ENCODE peak calls at places on chromosomes 3 and 15, in six cellular contexts. One of them, this sample, is unnamed. For H3K27me3, the result is how much of the 10 kb centered on the place peaks cover.

GRCh38 chr3:120496278-120496975 is 45.6 kb upstream of the FSTL1 start:
- DNase-seq in body of pancreas: no peak
- DNase-seq in spleen: no peak
- DNase-seq in H9: no peak
- DNase-seq in H7: no peak
- DNase-seq in left ventricle myocardium inferior: no peak
- DNase-seq in this sample: peak

GRCh38 chr3:17431004-17431403 is 311.4 kb downstream of the TBC1D5 start:
- DNase-seq in H7: peak
- DNase-seq in H9: no peak
- DNase-seq in left ventricle myocardium inferior: no peak
- DNase-seq in body of pancreas: no peak
- DNase-seq in spleen: no peak
- DNase-seq in this sample: no peak

GRCh38 chr3:149494022-149494758 is 19.7 kb downstream of the TM4SF4 start:
- DNase-seq in left ventricle myocardium inferior: no peak
- DNase-seq in H7: peak
- DNase-seq in H9: peak
- DNase-seq in spleen: no peak
- DNase-seq in body of pancreas: peak
- DNase-seq in this sample: peak

GRCh38 chr3:172156309-172156998 is 117.1 kb downstream of the FNDC3B start:
- DNase-seq in H7: no peak
- DNase-seq in spleen: no peak
- DNase-seq in left ventricle myocardium inferior: no peak
- DNase-seq in H9: peak
- DNase-seq in body of pancreas: peak
- DNase-seq in this sample: no peak

GRCh38 chr15:29278436-29279099 is 8.9 kb upstream of the NSMCE3 start:
- DNase-seq in body of pancreas: no peak
- DNase-seq in left ventricle myocardium inferior: no peak
- DNase-seq in spleen: no peak
- DNase-seq in H7: no peak
- DNase-seq in H9: no peak
- DNase-seq in this sample: peak

GRCh38 chr3:70631716-70632307 is 319.4 kb upstream of the MDFIC2 start:
- DNase-seq in body of pancreas: no peak
- DNase-seq in H7: no peak
- DNase-seq in left ventricle myocardium inferior: no peak
- DNase-seq in H9: peak
- DNase-seq in spleen: no peak
- DNase-seq in this sample: no peak

GRCh38 chr15:51623386-51623938 is 891 bp upstream of the DMXL2 start:
- DNase-seq in body of pancreas: no peak
- DNase-seq in left ventricle myocardium inferior: no peak
- DNase-seq in H7: no peak
- DNase-seq in spleen: no peak
- DNase-seq in H9: no peak
- DNase-seq in this sample: no peak

GRCh38 chr15:49645937-49646336 is 25.1 kb downstream of the DTWD1 start:
- DNase-seq in left ventricle myocardium inferior: no peak
- DNase-seq in H9: no peak
- DNase-seq in H7: no peak
- DNase-seq in spleen: no peak
- DNase-seq in body of pancreas: peak
- DNase-seq in this sample: peak

GRCh38 chr3:45034612-45035252 is 8.6 kb downstream of the CLEC3B start:
- DNase-seq in H7: no peak
- DNase-seq in spleen: peak
- DNase-seq in left ventricle myocardium inferior: peak
- DNase-seq in H9: no peak
- DNase-seq in body of pancreas: peak
- DNase-seq in this sample: no peak
- H3K27me3 ChIP-seq in H7: under half
- H3K27me3 ChIP-seq in spleen: under half
- H3K27me3 ChIP-seq in left ventricle myocardium inferior: under half
- H3K27me3 ChIP-seq in H9: under half
- H3K27me3 ChIP-seq in body of pancreas: under half
- H3K27me3 ChIP-seq in this sample: under half

GRCh38 chr3:14389133-14390115 is 13.0 kb upstream of the SLC6A6 start:
- DNase-seq in spleen: no peak
- DNase-seq in left ventricle myocardium inferior: no peak
- DNase-seq in H7: no peak
- DNase-seq in body of pancreas: no peak
- DNase-seq in H9: no peak
- DNase-seq in this sample: no peak
- H3K27me3 ChIP-seq in spleen: under half
- H3K27me3 ChIP-seq in left ventricle myocardium inferior: under half
- H3K27me3 ChIP-seq in H7: under half
- H3K27me3 ChIP-seq in body of pancreas: under half
- H3K27me3 ChIP-seq in H9: under half
- H3K27me3 ChIP-seq in this sample: under half

GRCh38 chr3:194395201-194395600 is 3.9 kb downstream of the GP5 start:
- DNase-seq in body of pancreas: no peak
- DNase-seq in left ventricle myocardium inferior: no peak
- DNase-seq in spleen: no peak
- DNase-seq in H9: no peak
- DNase-seq in H7: no peak
- DNase-seq in this sample: no peak

GRCh38 chr3:194395767-194396527 is 3.1 kb downstream of the GP5 start:
- DNase-seq in body of pancreas: no peak
- DNase-seq in left ventricle myocardium inferior: peak
- DNase-seq in H7: peak
- DNase-seq in H9: peak
- DNase-seq in spleen: peak
- DNase-seq in this sample: no peak

GRCh38 chr3:194397757-194398312 is 1.2 kb downstream of the GP5 start:
- DNase-seq in body of pancreas: no peak
- DNase-seq in H7: peak
- DNase-seq in left ventricle myocardium inferior: no peak
- DNase-seq in H9: peak
- DNase-seq in spleen: peak
- DNase-seq in this sample: no peak

GRCh38 chr3:194396897-194397756 is 1.9 kb downstream of the GP5 start:
- DNase-seq in H9: peak
- DNase-seq in H7: peak
- DNase-seq in left ventricle myocardium inferior: no peak
- DNase-seq in spleen: peak
- DNase-seq in body of pancreas: no peak
- DNase-seq in this sample: no peak

DNA sequence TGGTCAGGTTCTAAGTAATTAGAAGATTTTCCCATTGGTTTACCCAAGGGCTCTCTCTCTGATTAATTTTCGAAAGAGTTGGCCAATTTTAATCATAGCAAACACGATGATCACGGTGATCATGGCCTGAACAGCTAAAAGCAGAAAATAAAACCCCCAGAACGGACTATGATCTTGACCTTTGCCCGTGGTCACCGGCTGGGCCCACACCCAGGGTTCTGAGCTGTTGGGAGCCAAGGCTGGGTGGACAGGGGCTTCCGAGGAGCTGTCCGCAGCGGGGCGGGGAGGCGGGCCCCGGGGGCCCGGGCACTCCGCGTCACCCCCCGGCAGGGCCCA is 2.5 kb downstream of the GP5 start:
- DNase-seq in spleen: no peak
- DNase-seq in left ventricle myocardium inferior: no peak
- DNase-seq in H7: no peak
- DNase-seq in body of pancreas: no peak
- DNase-seq in H9: no peak
- DNase-seq in this sample: no peak
- H3K27me3 ChIP-seq in spleen: under half
- H3K27me3 ChIP-seq in left ventricle myocardium inferior: half or more
- H3K27me3 ChIP-seq in H7: under half
- H3K27me3 ChIP-seq in body of pancreas: under half
- H3K27me3 ChIP-seq in H9: under half
- H3K27me3 ChIP-seq in this sample: under half

DNA sequence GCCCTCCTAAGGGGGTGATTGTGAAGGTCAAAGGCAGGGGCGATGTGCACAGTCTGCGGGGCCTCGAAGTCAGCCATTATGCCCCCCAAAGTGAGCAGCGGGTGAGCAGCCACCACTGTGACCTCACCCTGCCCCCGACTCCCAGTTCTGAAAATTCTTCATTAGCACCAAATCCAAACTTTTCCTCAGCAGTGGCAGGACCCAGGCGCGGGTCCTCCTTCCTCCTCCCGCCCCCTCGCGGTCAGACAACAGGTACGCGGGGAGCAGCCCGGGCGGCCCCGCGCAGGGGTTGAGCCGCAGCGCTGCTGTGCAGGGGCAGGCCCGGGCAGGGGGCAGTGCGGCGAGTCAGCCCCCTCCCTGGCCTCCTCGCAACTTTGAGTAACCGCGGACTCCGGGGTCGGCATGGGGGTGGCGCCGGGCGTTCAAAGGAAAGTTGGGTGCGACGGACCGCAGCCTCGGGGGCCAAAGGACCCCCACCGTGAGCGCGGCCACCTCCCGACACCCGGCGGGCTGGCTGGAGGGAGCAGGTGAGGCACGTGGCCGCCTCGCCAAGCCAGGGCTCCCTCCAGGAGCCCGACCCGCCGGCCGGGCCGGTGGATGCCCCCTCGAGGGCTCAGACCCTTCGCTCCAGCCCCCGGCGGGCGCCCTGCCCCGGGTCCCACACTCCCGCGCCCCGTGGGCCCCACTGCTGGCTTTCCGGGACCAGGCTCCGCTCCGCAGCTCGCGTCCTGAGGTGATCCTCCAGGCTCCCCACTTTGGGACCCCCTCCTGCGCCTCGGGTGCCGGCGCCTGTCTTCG is 49.4 kb upstream of the CCDC174 start:
- DNase-seq in H7: peak
- DNase-seq in left ventricle myocardium inferior: no peak
- DNase-seq in spleen: no peak
- DNase-seq in body of pancreas: no peak
- DNase-seq in H9: peak
- DNase-seq in this sample: no peak
- H3K27me3 ChIP-seq in H7: under half
- H3K27me3 ChIP-seq in left ventricle myocardium inferior: half or more
- H3K27me3 ChIP-seq in spleen: under half
- H3K27me3 ChIP-seq in body of pancreas: under half
- H3K27me3 ChIP-seq in H9: under half
- H3K27me3 ChIP-seq in this sample: under half

GRCh38 chr15:57553526-57553925 is 38.2 kb upstream of the MYZAP start:
- DNase-seq in H9: peak
- DNase-seq in H7: no peak
- DNase-seq in left ventricle myocardium inferior: no peak
- DNase-seq in spleen: no peak
- DNase-seq in body of pancreas: no peak
- DNase-seq in this sample: no peak
- H3K27me3 ChIP-seq in H9: under half
- H3K27me3 ChIP-seq in H7: under half
- H3K27me3 ChIP-seq in left ventricle myocardium inferior: under half
- H3K27me3 ChIP-seq in spleen: under half
- H3K27me3 ChIP-seq in body of pancreas: under half
- H3K27me3 ChIP-seq in this sample: under half

DNA sequence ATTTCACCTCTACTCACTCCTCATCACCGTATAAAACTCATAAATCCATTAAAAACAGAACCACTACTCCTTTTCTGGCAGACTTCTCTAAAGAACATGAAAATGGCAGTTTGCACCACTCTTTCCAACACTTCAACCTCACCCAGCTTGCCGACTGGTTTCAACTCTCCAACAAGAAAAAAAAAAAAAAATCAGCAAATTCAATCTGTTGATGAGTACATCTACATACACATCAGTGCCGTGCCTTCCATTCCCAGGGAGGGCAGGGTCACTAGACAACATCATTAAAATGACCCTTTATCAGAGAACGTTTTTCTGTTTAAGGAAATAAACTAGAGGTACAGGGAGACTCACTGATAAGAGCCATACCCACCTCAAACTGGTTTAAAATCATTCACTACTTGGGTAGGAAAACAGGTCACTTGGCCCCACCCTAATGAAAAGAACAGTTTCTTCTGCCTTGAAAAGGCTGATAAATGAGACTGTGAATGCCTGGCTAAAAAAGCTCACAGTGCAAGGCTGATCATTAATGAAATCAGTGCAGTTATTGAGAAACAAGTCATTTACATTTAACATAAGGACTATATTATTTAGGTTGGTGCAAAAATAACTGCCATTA is 6.0 kb downstream of the ANXA2 start:
- DNase-seq in H9: no peak
- DNase-seq in left ventricle myocardium inferior: no peak
- DNase-seq in body of pancreas: no peak
- DNase-seq in H7: no peak
- DNase-seq in spleen: no peak
- DNase-seq in this sample: no peak
- H3K27me3 ChIP-seq in H9: under half
- H3K27me3 ChIP-seq in left ventricle myocardium inferior: under half
- H3K27me3 ChIP-seq in body of pancreas: under half
- H3K27me3 ChIP-seq in H7: under half
- H3K27me3 ChIP-seq in spleen: under half
- H3K27me3 ChIP-seq in this sample: under half

GRCh38 chr3:39727415-39727814 is 82.0 kb upstream of the MYRIP start:
- DNase-seq in H7: peak
- DNase-seq in left ventricle myocardium inferior: no peak
- DNase-seq in H9: no peak
- DNase-seq in spleen: no peak
- DNase-seq in body of pancreas: no peak
- DNase-seq in this sample: no peak

GRCh38 chr3:39725321-39725720 is 84.1 kb upstream of the MYRIP start:
- DNase-seq in H9: no peak
- DNase-seq in H7: no peak
- DNase-seq in body of pancreas: no peak
- DNase-seq in spleen: no peak
- DNase-seq in left ventricle myocardium inferior: no peak
- DNase-seq in this sample: no peak

GRCh38 chr3:39718674-39719595 is 90.5 kb upstream of the MYRIP start:
- DNase-seq in H7: no peak
- DNase-seq in body of pancreas: no peak
- DNase-seq in spleen: no peak
- DNase-seq in left ventricle myocardium inferior: no peak
- DNase-seq in H9: no peak
- DNase-seq in this sample: peak

GRCh38 chr3:39721076-39721475 is 88.3 kb upstream of the MYRIP start:
- DNase-seq in H9: no peak
- DNase-seq in left ventricle myocardium inferior: no peak
- DNase-seq in body of pancreas: no peak
- DNase-seq in H7: no peak
- DNase-seq in spleen: no peak
- DNase-seq in this sample: no peak

GRCh38 chr3:39724233-39724846 is 85.1 kb upstream of the MYRIP start:
- DNase-seq in body of pancreas: no peak
- DNase-seq in H7: no peak
- DNase-seq in spleen: no peak
- DNase-seq in left ventricle myocardium inferior: no peak
- DNase-seq in H9: no peak
- DNase-seq in this sample: no peak
- H3K27me3 ChIP-seq in body of pancreas: under half
- H3K27me3 ChIP-seq in H7: under half
- H3K27me3 ChIP-seq in spleen: under half
- H3K27me3 ChIP-seq in left ventricle myocardium inferior: under half
- H3K27me3 ChIP-seq in H9: under half
- H3K27me3 ChIP-seq in this sample: under half

This sample was measured in MG63.